ENCODE peak calls at places on chromosome 9, in nine cellular contexts. E is AG20443; T is T-helper 9 cell; H is omental fat pad; G is astrocyte of the spinal cord; O is stimulated activated naive B cell treated with anti-CD40 and anti-IgM and Interleukin-4, amounts not matched to agents 10 μg/mL and 1 μg/mL and 100 μg/mL, for 72 hours; I is neural progenitor cell; X is activated CD4-positive, alpha-beta T cell treated with anti-CD3 and anti-CD28 coated beads, Interleukin-2, amount 50 U/mL, for 1 hour; N is GM10248. S is an unnamed sample.

GRCh38 chr9:109242751-109243150 is 75.7 kb upstream of the FRRS1L start:
- DNase-seq in E (no peak), T (no peak), H (no peak), G (no peak), O (no peak), I (no peak), X (no peak), N (no peak), S (no peak)

GRCh38 chr9:12996971-12997370 is 222.2 kb downstream of the LURAP1L start:
- DNase-seq in E (no peak), T (no peak), H (no peak), G (peak; percentile 23), O (no peak), I (no peak), X (no peak), N (no peak), S (no peak)

GRCh38 chr9:14277202-14277601 is 36.7 kb downstream of the NFIB start:
- DNase-seq in E (peak; percentile 43), T (no peak), H (no peak), G (peak; percentile 64), O (no peak), I (no peak), X (no peak), N (no peak), S (no peak)

GRCh38 chr9:109865521-109865920 is 85.5 kb downstream of the PALM2AKAP2 start:
- DNase-seq in E (no peak), T (no peak), H (no peak), G (no peak), O (no peak), I (no peak), X (no peak), N (no peak), S (no peak)

GRCh38 chr9:89486681-89487080 is 11.2 kb downstream of the SEMA4D start:
- DNase-seq in E (no peak), T (no peak), H (no peak), G (no peak), O (no peak), I (no peak), X (no peak), N (no peak), S (no peak)

GRCh38 chr9:14057347-14058077 is 256.4 kb downstream of the NFIB start:
- DNase-seq in E (no peak), T (no peak), H (no peak), G (no peak), O (no peak), I (no peak), X (no peak), N (no peak), S (no peak)

GRCh38 chr9:131420913-131421312 is 27.0 kb downstream of the PRRC2B start:
- DNase-seq in E (peak; percentile 57), T (no peak), H (no peak), G (peak; percentile 54), O (no peak), I (no peak), X (no peak), N (no peak), S (peak; percentile 44)

GRCh38 chr9:134601764-134602163 is 39.8 kb upstream of the COL5A1 start:
- DNase-seq in E (no peak), T (no peak), H (no peak), G (peak; percentile 60), O (no peak), I (no peak), X (no peak), N (no peak), S (no peak)

GRCh38 chr9:1207681-1208080 is 157.5 kb downstream of the DMRT2 start:
- DNase-seq in E (peak; percentile 68), T (no peak), H (no peak), G (peak; percentile 44), O (no peak), I (no peak), X (no peak), N (no peak), S (no peak)

S was measured in hepatocyte.